ENCODE peak calls at places on chromosomes 5 and 9, in ten cellular contexts. One of them, this sample, is unnamed.

GRCh38 chr5:77087484-77088291 is 603 bp upstream of the ZBED3 start:
- DNase-seq in NB4: peak
- DNase-seq in CD4-positive, alpha-beta T cell: no peak
- DNase-seq in pancreas: no peak
- DNase-seq in nephron progenitor cell: no peak
- DNase-seq in body of pancreas: peak
- DNase-seq in upper lobe of right lung: peak
- DNase-seq in cardiac muscle cell: peak
- DNase-seq in sigmoid colon: no peak
- DNase-seq in fibroblast of lung: peak
- DNase-seq in this sample: no peak

GRCh38 chr5:1526151-1526631 is 2.4 kb upstream of the LPCAT1 start:
- DNase-seq in upper lobe of right lung: peak
- DNase-seq in nephron progenitor cell: no peak
- DNase-seq in NB4: no peak
- DNase-seq in sigmoid colon: peak
- DNase-seq in cardiac muscle cell: no peak
- DNase-seq in body of pancreas: peak
- DNase-seq in fibroblast of lung: no peak
- DNase-seq in pancreas: no peak
- DNase-seq in CD4-positive, alpha-beta T cell: no peak
- DNase-seq in this sample: no peak

GRCh38 chr5:103774736-103775135 is 212.1 kb upstream of the NUDT12 start:
- DNase-seq in body of pancreas: no peak
- DNase-seq in upper lobe of right lung: no peak
- DNase-seq in nephron progenitor cell: no peak
- DNase-seq in fibroblast of lung: peak
- DNase-seq in pancreas: no peak
- DNase-seq in sigmoid colon: no peak
- DNase-seq in NB4: no peak
- DNase-seq in cardiac muscle cell: no peak
- DNase-seq in CD4-positive, alpha-beta T cell: no peak
- DNase-seq in this sample: no peak

GRCh38 chr5:146233441-146233840 is 30.0 kb downstream of the RBM27 start:
- DNase-seq in nephron progenitor cell: no peak
- DNase-seq in cardiac muscle cell: no peak
- DNase-seq in fibroblast of lung: no peak
- DNase-seq in sigmoid colon: no peak
- DNase-seq in upper lobe of right lung: no peak
- DNase-seq in CD4-positive, alpha-beta T cell: no peak
- DNase-seq in body of pancreas: peak
- DNase-seq in NB4: no peak
- DNase-seq in pancreas: peak
- DNase-seq in this sample: no peak

GRCh38 chr5:157689942-157690689 is 18.8 kb downstream of the C5orf52 start:
- DNase-seq in pancreas: no peak
- DNase-seq in cardiac muscle cell: no peak
- DNase-seq in upper lobe of right lung: no peak
- DNase-seq in NB4: no peak
- DNase-seq in CD4-positive, alpha-beta T cell: peak
- DNase-seq in body of pancreas: peak
- DNase-seq in fibroblast of lung: no peak
- DNase-seq in nephron progenitor cell: no peak
- DNase-seq in sigmoid colon: no peak
- DNase-seq in this sample: peak

GRCh38 chr5:74595143-74595915 is 45.2 kb downstream of the ENC1 start:
- DNase-seq in fibroblast of lung: peak
- DNase-seq in nephron progenitor cell: no peak
- DNase-seq in NB4: no peak
- DNase-seq in CD4-positive, alpha-beta T cell: no peak
- DNase-seq in upper lobe of right lung: no peak
- DNase-seq in sigmoid colon: no peak
- DNase-seq in cardiac muscle cell: peak
- DNase-seq in body of pancreas: peak
- DNase-seq in pancreas: no peak
- DNase-seq in this sample: no peak

GRCh38 chr5:109865636-109866035 is 175.9 kb downstream of the MAN2A1 start:
- DNase-seq in sigmoid colon: no peak
- DNase-seq in CD4-positive, alpha-beta T cell: no peak
- DNase-seq in body of pancreas: peak
- DNase-seq in NB4: no peak
- DNase-seq in pancreas: peak
- DNase-seq in nephron progenitor cell: no peak
- DNase-seq in fibroblast of lung: peak
- DNase-seq in upper lobe of right lung: no peak
- DNase-seq in cardiac muscle cell: no peak
- DNase-seq in this sample: no peak

GRCh38 chr5:107937198-107937597 is 266.5 kb upstream of the EFNA5 start:
- DNase-seq in body of pancreas: no peak
- DNase-seq in fibroblast of lung: no peak
- DNase-seq in pancreas: no peak
- DNase-seq in cardiac muscle cell: peak
- DNase-seq in nephron progenitor cell: no peak
- DNase-seq in CD4-positive, alpha-beta T cell: no peak
- DNase-seq in NB4: no peak
- DNase-seq in sigmoid colon: no peak
- DNase-seq in upper lobe of right lung: no peak
- DNase-seq in this sample: no peak

GRCh38 chr9:114035221-114035844 is 42.8 kb downstream of the AMBP start:
- DNase-seq in NB4: no peak
- DNase-seq in body of pancreas: no peak
- DNase-seq in CD4-positive, alpha-beta T cell: no peak
- DNase-seq in upper lobe of right lung: no peak
- DNase-seq in fibroblast of lung: no peak
- DNase-seq in cardiac muscle cell: no peak
- DNase-seq in sigmoid colon: peak
- DNase-seq in nephron progenitor cell: no peak
- DNase-seq in pancreas: no peak
- DNase-seq in this sample: no peak

GRCh38 chr9:129697956-129698757 is 32.7 kb downstream of the PRRX2 start:
- DNase-seq in nephron progenitor cell: no peak
- DNase-seq in CD4-positive, alpha-beta T cell: no peak
- DNase-seq in NB4: no peak
- DNase-seq in pancreas: no peak
- DNase-seq in sigmoid colon: peak
- DNase-seq in cardiac muscle cell: no peak
- DNase-seq in body of pancreas: peak
- DNase-seq in upper lobe of right lung: no peak
- DNase-seq in fibroblast of lung: peak
- DNase-seq in this sample: no peak

GRCh38 chr9:12812710-12813109 is 37.9 kb downstream of the LURAP1L start:
- DNase-seq in sigmoid colon: no peak
- DNase-seq in fibroblast of lung: no peak
- DNase-seq in body of pancreas: no peak
- DNase-seq in nephron progenitor cell: no peak
- DNase-seq in CD4-positive, alpha-beta T cell: no peak
- DNase-seq in pancreas: no peak
- DNase-seq in cardiac muscle cell: no peak
- DNase-seq in NB4: no peak
- DNase-seq in upper lobe of right lung: no peak
- DNase-seq in this sample: no peak

GRCh38 chr5:135391123-135391868 is 7.7 kb downstream of the MACROH2A1 start:
- DNase-seq in CD4-positive, alpha-beta T cell: no peak
- DNase-seq in upper lobe of right lung: no peak
- DNase-seq in NB4: no peak
- DNase-seq in sigmoid colon: no peak
- DNase-seq in fibroblast of lung: peak
- DNase-seq in body of pancreas: no peak
- DNase-seq in nephron progenitor cell: no peak
- DNase-seq in cardiac muscle cell: peak
- DNase-seq in pancreas: no peak
- DNase-seq in this sample: no peak

GRCh38 chr9:10268500-10269485 is 344.0 kb downstream of the PTPRD start:
- DNase-seq in upper lobe of right lung: no peak
- DNase-seq in body of pancreas: peak
- DNase-seq in CD4-positive, alpha-beta T cell: no peak
- DNase-seq in cardiac muscle cell: peak
- DNase-seq in sigmoid colon: no peak
- DNase-seq in pancreas: no peak
- DNase-seq in nephron progenitor cell: peak
- DNase-seq in fibroblast of lung: no peak
- DNase-seq in NB4: peak
- DNase-seq in this sample: no peak

GRCh38 chr5:169895876-169896275 is 84.4 kb downstream of the INSYN2B start:
- DNase-seq in nephron progenitor cell: no peak
- DNase-seq in sigmoid colon: no peak
- DNase-seq in cardiac muscle cell: no peak
- DNase-seq in fibroblast of lung: peak
- DNase-seq in CD4-positive, alpha-beta T cell: no peak
- DNase-seq in body of pancreas: peak
- DNase-seq in upper lobe of right lung: no peak
- DNase-seq in NB4: no peak
- DNase-seq in pancreas: no peak
- DNase-seq in this sample: no peak

GRCh38 chr5:149254506-149254905 is 17.2 kb upstream of the AFAP1L1 start:
- DNase-seq in sigmoid colon: no peak
- DNase-seq in CD4-positive, alpha-beta T cell: no peak
- DNase-seq in cardiac muscle cell: peak
- DNase-seq in pancreas: no peak
- DNase-seq in upper lobe of right lung: no peak
- DNase-seq in body of pancreas: no peak
- DNase-seq in fibroblast of lung: peak
- DNase-seq in NB4: no peak
- DNase-seq in nephron progenitor cell: peak
- DNase-seq in this sample: no peak

DNA sequence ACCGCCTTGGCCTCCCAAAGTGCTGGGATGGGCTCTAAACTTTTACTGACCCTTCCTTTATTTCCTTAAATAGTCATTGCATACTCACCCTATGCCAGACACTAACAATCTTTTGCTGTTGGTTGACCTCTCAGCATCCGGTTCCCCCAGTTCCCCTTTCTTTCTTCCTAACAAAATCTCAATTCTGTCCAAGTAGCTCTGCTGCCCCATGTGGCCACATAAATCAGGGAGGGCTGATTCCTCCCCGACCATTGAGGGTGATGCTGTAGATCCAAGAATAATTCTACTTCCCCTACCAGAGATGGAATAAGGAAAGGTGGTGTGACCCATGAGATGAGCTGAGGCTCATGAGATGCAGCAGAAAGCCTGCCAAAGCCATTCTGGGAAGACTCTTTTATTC is 315.3 kb upstream of the MSX2 start:
- DNase-seq in nephron progenitor cell: no peak
- DNase-seq in upper lobe of right lung: no peak
- DNase-seq in NB4: peak
- DNase-seq in pancreas: no peak
- DNase-seq in fibroblast of lung: no peak
- DNase-seq in body of pancreas: no peak
- DNase-seq in sigmoid colon: no peak
- DNase-seq in CD4-positive, alpha-beta T cell: no peak
- DNase-seq in cardiac muscle cell: no peak
- DNase-seq in this sample: no peak
- TF ChIP-seq CTCF in nephron progenitor cell: no peak
- TF ChIP-seq CTCF in upper lobe of right lung: no peak
- TF ChIP-seq CTCF in NB4: peak
- TF ChIP-seq CTCF in pancreas: no peak
- TF ChIP-seq CTCF in fibroblast of lung: peak
- TF ChIP-seq CTCF in body of pancreas: no peak
- TF ChIP-seq CTCF in sigmoid colon: no peak
- TF ChIP-seq CTCF in CD4-positive, alpha-beta T cell: no peak
- TF ChIP-seq CTCF in cardiac muscle cell: peak
- TF ChIP-seq CTCF in this sample: peak

GRCh38 chr5:45225571-45226031 is 416.9 kb downstream of the MRPS30 start:
- DNase-seq in cardiac muscle cell: no peak
- DNase-seq in pancreas: no peak
- DNase-seq in fibroblast of lung: no peak
- DNase-seq in sigmoid colon: no peak
- DNase-seq in upper lobe of right lung: no peak
- DNase-seq in nephron progenitor cell: no peak
- DNase-seq in body of pancreas: no peak
- DNase-seq in NB4: no peak
- DNase-seq in CD4-positive, alpha-beta T cell: no peak
- DNase-seq in this sample: no peak
- TF ChIP-seq CTCF in cardiac muscle cell: no peak
- TF ChIP-seq CTCF in pancreas: no peak
- TF ChIP-seq CTCF in fibroblast of lung: no peak
- TF ChIP-seq CTCF in sigmoid colon: no peak
- TF ChIP-seq CTCF in upper lobe of right lung: no peak
- TF ChIP-seq CTCF in nephron progenitor cell: no peak
- TF ChIP-seq CTCF in body of pancreas: no peak
- TF ChIP-seq CTCF in NB4: no peak
- TF ChIP-seq CTCF in CD4-positive, alpha-beta T cell: no peak
- TF ChIP-seq CTCF in this sample: no peak

GRCh38 chr9:7094052-7094451 is 336.3 kb downstream of the KDM4C start:
- DNase-seq in CD4-positive, alpha-beta T cell: no peak
- DNase-seq in body of pancreas: no peak
- DNase-seq in nephron progenitor cell: no peak
- DNase-seq in sigmoid colon: no peak
- DNase-seq in cardiac muscle cell: peak
- DNase-seq in pancreas: no peak
- DNase-seq in upper lobe of right lung: no peak
- DNase-seq in NB4: no peak
- DNase-seq in fibroblast of lung: no peak
- DNase-seq in this sample: no peak
- TF ChIP-seq CTCF in CD4-positive, alpha-beta T cell: no peak
- TF ChIP-seq CTCF in body of pancreas: peak
- TF ChIP-seq CTCF in nephron progenitor cell: peak
- TF ChIP-seq CTCF in sigmoid colon: no peak
- TF ChIP-seq CTCF in cardiac muscle cell: peak
- TF ChIP-seq CTCF in pancreas: no peak
- TF ChIP-seq CTCF in upper lobe of right lung: no peak
- TF ChIP-seq CTCF in NB4: peak
- TF ChIP-seq CTCF in fibroblast of lung: peak
- TF ChIP-seq CTCF in this sample: no peak

GRCh38 chr5:90384389-90384788 is 25.2 kb downstream of the CETN3 start:
- DNase-seq in NB4: no peak
- DNase-seq in CD4-positive, alpha-beta T cell: no peak
- DNase-seq in sigmoid colon: no peak
- DNase-seq in pancreas: no peak
- DNase-seq in upper lobe of right lung: no peak
- DNase-seq in cardiac muscle cell: no peak
- DNase-seq in nephron progenitor cell: no peak
- DNase-seq in fibroblast of lung: no peak
- DNase-seq in body of pancreas: no peak
- DNase-seq in this sample: no peak

GRCh38 chr5:90383903-90384302 is 25.7 kb downstream of the CETN3 start:
- DNase-seq in upper lobe of right lung: no peak
- DNase-seq in pancreas: no peak
- DNase-seq in fibroblast of lung: no peak
- DNase-seq in CD4-positive, alpha-beta T cell: no peak
- DNase-seq in NB4: no peak
- DNase-seq in sigmoid colon: no peak
- DNase-seq in cardiac muscle cell: no peak
- DNase-seq in nephron progenitor cell: no peak
- DNase-seq in body of pancreas: no peak
- DNase-seq in this sample: no peak

GRCh38 chr5:90387508-90387907 is 22.0 kb downstream of the CETN3 start:
- DNase-seq in body of pancreas: no peak
- DNase-seq in upper lobe of right lung: no peak
- DNase-seq in NB4: no peak
- DNase-seq in fibroblast of lung: no peak
- DNase-seq in pancreas: no peak
- DNase-seq in nephron progenitor cell: no peak
- DNase-seq in sigmoid colon: no peak
- DNase-seq in cardiac muscle cell: peak
- DNase-seq in CD4-positive, alpha-beta T cell: no peak
- DNase-seq in this sample: no peak

GRCh38 chr5:90390326-90390725 is 19.2 kb downstream of the CETN3 start:
- DNase-seq in sigmoid colon: no peak
- DNase-seq in body of pancreas: no peak
- DNase-seq in cardiac muscle cell: no peak
- DNase-seq in pancreas: no peak
- DNase-seq in CD4-positive, alpha-beta T cell: no peak
- DNase-seq in NB4: no peak
- DNase-seq in nephron progenitor cell: no peak
- DNase-seq in upper lobe of right lung: no peak
- DNase-seq in fibroblast of lung: peak
- DNase-seq in this sample: no peak

GRCh38 chr5:90386099-90386710 is 23.4 kb downstream of the CETN3 start:
- DNase-seq in fibroblast of lung: peak
- DNase-seq in body of pancreas: no peak
- DNase-seq in upper lobe of right lung: no peak
- DNase-seq in nephron progenitor cell: no peak
- DNase-seq in CD4-positive, alpha-beta T cell: no peak
- DNase-seq in cardiac muscle cell: peak
- DNase-seq in pancreas: no peak
- DNase-seq in sigmoid colon: no peak
- DNase-seq in NB4: peak
- DNase-seq in this sample: no peak
- TF ChIP-seq CTCF in fibroblast of lung: peak
- TF ChIP-seq CTCF in body of pancreas: peak
- TF ChIP-seq CTCF in upper lobe of right lung: peak
- TF ChIP-seq CTCF in nephron progenitor cell: peak
- TF ChIP-seq CTCF in CD4-positive, alpha-beta T cell: peak
- TF ChIP-seq CTCF in cardiac muscle cell: peak
- TF ChIP-seq CTCF in pancreas: peak
- TF ChIP-seq CTCF in sigmoid colon: peak
- TF ChIP-seq CTCF in NB4: peak
- TF ChIP-seq CTCF in this sample: peak